ENCODE peak calls at places on chromosome 15, in four cellular contexts. Z is NCI-H1092, Y is iris pigment epithelial cell, F is islet precursor cell. L is an unnamed sample.

GRCh38 chr15:74928771-74929198 is 9.1 kb downstream of the COX5A start:
- DNase-seq in Z (no peak), Y (no peak), F (no peak), L (no peak)

GRCh38 chr15:38229700-38230099 is 22.9 kb upstream of the SPRED1 start:
- DNase-seq in Z (no peak), Y (peak; percentile 73), F (no peak), L (peak; percentile 56)

GRCh38 chr15:84816694-84817460 is at the start of gene ALPK3:
- DNase-seq in F (peak; percentile 92), Z (no peak), Y (no peak), L (no peak)

GRCh38 chr15:66654718-66655375 is 47.2 kb upstream of the SMAD6 start:
- DNase-seq in Z (no peak), F (no peak), Y (no peak), L (no peak)

GRCh38 chr15:95760508-95760907 is 570.0 kb upstream of the NR2F2 start:
- DNase-seq in F (peak; percentile 87), Y (peak; percentile 8), Z (no peak), L (peak; percentile 17)

GRCh38 chr15:52078876-52079700 is 33.5 kb downstream of the BCL2L10 start:
- DNase-seq in Y (peak; percentile 65), F (peak; percentile 85), Z (peak; percentile 45), L (peak; percentile 51)

GRCh38 chr15:99956820-99957641 is 223.8 kb upstream of the LYSMD4 start:
- DNase-seq in Y (no peak), Z (no peak), F (peak; percentile 41), L (no peak)

GRCh38 chr15:60343221-60343970 is 54.4 kb downstream of the ANXA2 start:
- DNase-seq in F (no peak), Z (no peak), Y (peak; percentile 55), L (no peak)

GRCh38 chr15:58770857-58771620 is at the start of gene MINDY2:
- DNase-seq in Z (peak; percentile 96), F (peak; percentile 99), Y (peak; percentile 100), L (peak; percentile 100)

GRCh38 chr15:64209680-64210334 is 47.0 kb upstream of the PPIB start:
- DNase-seq in F (no peak), Z (no peak), Y (peak; percentile 56), L (peak; percentile 51)

GRCh38 chr15:69659454-69660050 is 206.9 kb downstream of the RPLP1 start:
- DNase-seq in Z (no peak), Y (no peak), F (peak; percentile 65), L (no peak)

GRCh38 chr15:100898661-100899462 is 19.2 kb downstream of the ALDH1A3 start:
- DNase-seq in Y (no peak), F (no peak), Z (no peak), L (no peak)

GRCh38 chr15:45640610-45641009 is 5.8 kb downstream of the SQOR start:
- DNase-seq in F (peak; percentile 64), Z (no peak), Y (peak; percentile 95), L (peak; percentile 94)

GRCh38 chr15:58369261-58369699 is 62.5 kb upstream of the LIPC start:
- DNase-seq in F (no peak), Z (no peak), Y (peak; percentile 89), L (no peak)

GRCh38 chr15:98865397-98866339 is 141.9 kb downstream of the PGPEP1L start:
- DNase-seq in Z (no peak), F (no peak), Y (peak; percentile 75), L (peak; percentile 73)

GRCh38 chr15:52261498-52262242 is 33.9 kb downstream of the MYO5C start:
- DNase-seq in F (peak; percentile 98), Y (peak; percentile 70), Z (no peak), L (peak; percentile 81)

GRCh38 chr15:89291934-89292438 is 42.6 kb downstream of the POLG start:
- DNase-seq in Y (no peak), Z (no peak), F (no peak), L (no peak)

GRCh38 chr15:75081150-75081549 is 57.8 kb downstream of the PPCDC start:
- DNase-seq in Y (no peak), F (no peak), Z (no peak), L (no peak)

GRCh38 chr15:83871808-83872559 is 218.1 kb downstream of the ADAMTSL3 start:
- DNase-seq in Y (peak; percentile 87), F (no peak), Z (no peak), L (peak; percentile 72)

GRCh38 chr15:99085413-99086326 is 19.2 kb upstream of the SYNM start:
- DNase-seq in F (peak; percentile 21), Y (peak; percentile 86), Z (no peak), L (peak; percentile 77)

GRCh38 chr15:96160800-96161199 is 169.7 kb upstream of the NR2F2 start:
- DNase-seq in F (no peak), Z (peak; percentile 25), Y (no peak), L (no peak)

GRCh38 chr15:82298032-82298431 is 35.4 kb downstream of the SAXO2 start:
- DNase-seq in F (no peak), Y (no peak), Z (no peak), L (no peak)

GRCh38 chr15:86541540-86541939 is 461.9 kb downstream of the AGBL1 start:
- DNase-seq in Z (no peak), Y (no peak), F (no peak), L (no peak)

GRCh38 chr15:33844597-33844996 is 123.7 kb upstream of the CHRM5 start:
- DNase-seq in Y (no peak), F (no peak), Z (no peak), L (no peak)

GRCh38 chr15:76203766-76204557 is 107.3 kb downstream of the ETFA start:
- DNase-seq in Z (no peak), Y (no peak), F (peak; percentile 50), L (no peak)

GRCh38 chr15:57146394-57147140 is 228.1 kb downstream of the TCF12 start:
- DNase-seq in F (no peak), Z (peak; percentile 28), Y (peak; percentile 60), L (peak; percentile 49)

GRCh38 chr15:40054746-40055575 is 16.0 kb upstream of the SRP14 start:
- DNase-seq in Z (peak; percentile 45), Y (peak; percentile 47), F (peak; percentile 79), L (peak; percentile 84)

GRCh38 chr15:26954403-26954802 is 16.6 kb upstream of the GABRG3 start:
- DNase-seq in Z (no peak), F (no peak), Y (no peak), L (no peak)

GRCh38 chr15:93052090-93052892 is 36.7 kb downstream of the RGMA start:
- DNase-seq in Y (no peak), F (peak; percentile 50), Z (no peak), L (no peak)

L was measured in HCEC 1CT.